ENCODE peak calls at places on chromosome 17, in nine cellular contexts. G, B, T, C, R, H, A, K and L are unnamed samples.
A peak's percentile ranks its signal among the peaks of the same experiment; 100 is the strongest.

GRCh38 chr17:76252040-76252954 is 12.0 kb upstream of the RNF157 start:
- DNase-seq in G (peak; percentile 42), B (peak; percentile 29), T (no peak), C (no peak), R (peak; percentile 99), H (peak; percentile 81), A (no peak), K (no peak), L (no peak)

GRCh38 chr17:82384730-82385429 is 13.3 kb downstream of the UTS2R start:
- DNase-seq in G (no peak), B (no peak), T (no peak), C (no peak), R (peak; percentile 79), H (no peak), A (peak; percentile 87), K (no peak), L (no peak)

GRCh38 chr17:4711671-4712111 is 1.3 kb downstream of the ARRB2 start:
- DNase-seq in G (peak; percentile 40), B (no peak), T (no peak), C (peak; percentile 43), R (no peak), H (peak; percentile 92), A (no peak), K (no peak), L (no peak)

GRCh38 chr17:31571124-31571892 is 179.8 kb downstream of the RAB11FIP4 start:
- DNase-seq in G (no peak), B (peak; percentile 71), T (no peak), C (no peak), R (peak; percentile 94), H (no peak), A (no peak), K (no peak), L (no peak)

GRCh38 chr17:29710891-29711418 is 88.2 kb upstream of the CORO6 start:
- DNase-seq in G (no peak), B (no peak), T (no peak), C (no peak), R (peak; percentile 96), H (no peak), A (no peak), K (no peak), L (no peak)

GRCh38 chr17:77098884-77099545 is 41.8 kb upstream of the SEC14L1 start:
- DNase-seq in G (no peak), B (peak; percentile 49), T (no peak), C (no peak), R (peak; percentile 86), H (peak; percentile 37), A (no peak), K (no peak), L (no peak)

GRCh38 chr17:82875418-82875856 is 35.6 kb upstream of the ZNF750 start:
- DNase-seq in G (no peak), B (no peak), T (no peak), C (no peak), R (no peak), H (no peak), A (no peak), K (no peak), L (no peak)

GRCh38 chr17:15263206-15263579 is 1.9 kb downstream of the PMP22 start:
- DNase-seq in G (no peak), B (peak; percentile 47), T (no peak), C (peak; percentile 55), R (peak; percentile 94), H (no peak), A (peak; percentile 33), K (no peak), L (no peak)

GRCh38 chr17:8954339-8954738 is 11.2 kb downstream of the PIK3R5 start:
- DNase-seq in G (peak; percentile 24), B (no peak), T (peak; percentile 74), C (no peak), R (no peak), H (peak; percentile 90), A (no peak), K (peak; percentile 74), L (no peak)

GRCh38 chr17:65085397-65085796 is 28.9 kb upstream of the GNA13 start:
- DNase-seq in G (no peak), B (no peak), T (no peak), C (no peak), R (no peak), H (no peak), A (no peak), K (no peak), L (no peak)

GRCh38 chr17:73770115-73770848 is 126.0 kb upstream of the SDK2 start:
- DNase-seq in G (no peak), B (peak; percentile 51), T (no peak), C (peak; percentile 53), R (peak; percentile 90), H (no peak), A (peak; percentile 59), K (no peak), L (no peak)

GRCh38 chr17:37488009-37488604 is 1.6 kb upstream of the DUSP14 start:
- DNase-seq in G (no peak), B (no peak), T (no peak), C (peak; percentile 22), R (peak; percentile 96), H (peak; percentile 81), A (peak; percentile 67), K (no peak), L (no peak)

GRCh38 chr17:51120357-51120738 is 320 bp downstream of the SPAG9 start:
- DNase-seq in G (peak; percentile 61), B (no peak), T (peak; percentile 36), C (peak; percentile 67), R (no peak), H (peak; percentile 53), A (peak; percentile 48), K (peak; percentile 37), L (peak; percentile 55)

GRCh38 chr17:66661411-66661843 is 173.5 kb upstream of the CACNG5 start:
- DNase-seq in G (no peak), B (no peak), T (no peak), C (no peak), R (peak; percentile 37), H (peak; percentile 4), A (peak; percentile 13), K (no peak), L (no peak)

GRCh38 chr17:14201595-14201994 is 35.1 kb downstream of the CDRT15 start:
- DNase-seq in G (no peak), B (no peak), T (peak; percentile 41), C (no peak), R (no peak), H (no peak), A (no peak), K (peak; percentile 69), L (no peak)

GRCh38 chr17:1511290-1511689 is 5.1 kb downstream of the INPP5K start:
- DNase-seq in G (no peak), B (no peak), T (no peak), C (no peak), R (no peak), H (peak; percentile 20), A (no peak), K (no peak), L (no peak)

GRCh38 chr17:27180322-27180721 is 113.6 kb upstream of the WSB1 start:
- DNase-seq in G (no peak), B (no peak), T (no peak), C (no peak), R (no peak), H (no peak), A (no peak), K (no peak), L (no peak)

GRCh38 chr17:49879505-49879904 is 31.6 kb upstream of the TAC4 start:
- DNase-seq in G (no peak), B (no peak), T (no peak), C (no peak), R (no peak), H (no peak), A (no peak), K (no peak), L (no peak)

GRCh38 chr17:79627184-79627765 is 16.4 kb upstream of the RBFOX3 start:
- DNase-seq in G (no peak), B (peak; percentile 6), T (no peak), C (no peak), R (no peak), H (no peak), A (no peak), K (no peak), L (no peak)

GRCh38 chr17:7215652-7216139 is 3.9 kb downstream of the DLG4 start:
- DNase-seq in G (no peak), B (no peak), T (no peak), C (no peak), R (peak; percentile 55), H (peak; percentile 28), A (no peak), K (no peak), L (no peak)

GRCh38 chr17:73096866-73097265 is 4.4 kb upstream of the SLC39A11 start:
- DNase-seq in G (no peak), B (no peak), T (no peak), C (no peak), R (peak; percentile 49), H (no peak), A (no peak), K (no peak), L (no peak)

GRCh38 chr17:52148969-52149351 is 9.6 kb downstream of the CA10 start:
- DNase-seq in G (no peak), B (no peak), T (no peak), C (no peak), R (no peak), H (no peak), A (no peak), K (no peak), L (no peak)

GRCh38 chr17:42653179-42654124 is 5.6 kb upstream of the TUBG2 start:
- DNase-seq in G (no peak), B (no peak), T (no peak), C (no peak), R (peak; percentile 87), H (no peak), A (no peak), K (no peak), L (no peak)

GRCh38 chr17:78526231-78527025 is 50.8 kb downstream of the DNAH17 start:
- DNase-seq in G (no peak), B (no peak), T (no peak), C (no peak), R (no peak), H (no peak), A (no peak), K (no peak), L (no peak)

GRCh38 chr17:4584835-4585187 is 482 bp downstream of the SMTNL2 start:
- DNase-seq in G (no peak), B (no peak), T (no peak), C (no peak), R (no peak), H (no peak), A (no peak), K (no peak), L (no peak)

GRCh38 chr17:10048951-10049350 is 143.9 kb upstream of the RCVRN start:
- DNase-seq in G (no peak), B (no peak), T (no peak), C (peak; percentile 54), R (no peak), H (no peak), A (no peak), K (no peak), L (peak; percentile 8)

GRCh38 chr17:8137645-8138342 is 13.9 kb upstream of the HES7 start:
- DNase-seq in G (no peak), B (no peak), T (no peak), C (no peak), R (no peak), H (no peak), A (no peak), K (no peak), L (no peak)

GRCh38 chr17:38735161-38735997 is 5.2 kb downstream of the CISD3 start:
- DNase-seq in G (peak; percentile 87), B (peak; percentile 53), T (peak; percentile 67), C (peak; percentile 78), R (peak; percentile 50), H (peak; percentile 57), A (peak; percentile 30), K (peak; percentile 74), L (peak; percentile 85)

GRCh38 chr17:65198653-65199382 is 61.6 kb downstream of the RGS9 start:
- DNase-seq in G (peak; percentile 78), B (no peak), T (no peak), C (peak; percentile 47), R (peak; percentile 70), H (peak; percentile 84), A (peak; percentile 91), K (no peak), L (peak; percentile 20)

GRCh38 chr17:78541488-78542237 is 35.5 kb downstream of the DNAH17 start:
- DNase-seq in G (no peak), B (no peak), T (no peak), C (no peak), R (peak; percentile 52), H (no peak), A (no peak), K (no peak), L (no peak)

GRCh38 chr17:8082312-8082711 is 5.2 kb downstream of the ALOX12B start:
- DNase-seq in G (no peak), B (no peak), T (no peak), C (no peak), R (no peak), H (no peak), A (no peak), K (no peak), L (no peak)